ENCODE peak calls at places on chromosome 2, in five cellular contexts. C, E, G, V and D are unnamed samples.

GRCh38 chr2:168211664-168212163 is 35.7 kb downstream of the STK39 start:
- DNase-seq in C (no peak), E (no peak), G (no peak), V (no peak), D (no peak)

GRCh38 chr2:69138247-69138754 is 125.3 kb downstream of the ANTXR1 start:
- DNase-seq in C (no peak), E (no peak), G (no peak), V (no peak), D (no peak)

GRCh38 chr2:74843371-74844298 is 9.7 kb downstream of the HK2 start:
- DNase-seq in C (no peak), E (no peak), G (peak), V (peak), D (no peak)

GRCh38 chr2:11254100-11254536 is 90.3 kb downstream of the ROCK2 start:
- DNase-seq in C (no peak), E (no peak), G (no peak), V (peak), D (no peak)

GRCh38 chr2:195648780-195649179 is 8.2 kb upstream of the SLC39A10 start:
- DNase-seq in C (no peak), E (no peak), G (no peak), V (no peak), D (no peak)

GRCh38 chr2:140454717-140455116 is 1674.5 kb upstream of the NXPH2 start:
- DNase-seq in C (no peak), E (no peak), G (no peak), V (no peak), D (no peak)

GRCh38 chr2:95359501-95359930 is 43.0 kb upstream of the FAHD2A start:
- DNase-seq in C (no peak), E (no peak), G (no peak), V (no peak), D (no peak)

GRCh38 chr2:23386422-23387220 is 1.6 kb downstream of the KLHL29 start:
- DNase-seq in C (no peak), E (peak), G (no peak), V (no peak), D (no peak)

GRCh38 chr2:210654091-210654490 is 97.7 kb downstream of the CPS1 start:
- DNase-seq in C (no peak), E (no peak), G (no peak), V (no peak), D (no peak)

GRCh38 chr2:45168731-45169338 is 159.6 kb upstream of the SIX2 start:
- DNase-seq in C (no peak), E (peak), G (no peak), V (no peak), D (no peak)

GRCh38 chr2:208608436-208608835 is 201.8 kb downstream of the PTH2R start:
- DNase-seq in C (no peak), E (no peak), G (no peak), V (no peak), D (no peak)

GRCh38 chr2:42792583-42793313 is at the start of gene HAAO:
- DNase-seq in C (no peak), E (peak), G (no peak), V (peak), D (no peak)

GRCh38 chr2:142803158-142803557 is 74.3 kb upstream of the KYNU start:
- DNase-seq in C (no peak), E (no peak), G (no peak), V (no peak), D (no peak)

GRCh38 chr2:233053928-233054774 is 6.0 kb upstream of the INPP5D start:
- DNase-seq in C (peak), E (peak), G (no peak), V (peak), D (peak)

GRCh38 chr2:73700111-73700510 is 37.0 kb downstream of the TPRKB start:
- DNase-seq in C (no peak), E (no peak), G (no peak), V (no peak), D (no peak)

GRCh38 chr2:25258814-25259743 is 82.6 kb downstream of the DNMT3A start:
- DNase-seq in C (no peak), E (no peak), G (no peak), V (no peak), D (no peak)

GRCh38 chr2:232438951-232439757 is 16.8 kb upstream of the ALPI start:
- DNase-seq in C (no peak), E (peak), G (no peak), V (no peak), D (peak)

DNA sequence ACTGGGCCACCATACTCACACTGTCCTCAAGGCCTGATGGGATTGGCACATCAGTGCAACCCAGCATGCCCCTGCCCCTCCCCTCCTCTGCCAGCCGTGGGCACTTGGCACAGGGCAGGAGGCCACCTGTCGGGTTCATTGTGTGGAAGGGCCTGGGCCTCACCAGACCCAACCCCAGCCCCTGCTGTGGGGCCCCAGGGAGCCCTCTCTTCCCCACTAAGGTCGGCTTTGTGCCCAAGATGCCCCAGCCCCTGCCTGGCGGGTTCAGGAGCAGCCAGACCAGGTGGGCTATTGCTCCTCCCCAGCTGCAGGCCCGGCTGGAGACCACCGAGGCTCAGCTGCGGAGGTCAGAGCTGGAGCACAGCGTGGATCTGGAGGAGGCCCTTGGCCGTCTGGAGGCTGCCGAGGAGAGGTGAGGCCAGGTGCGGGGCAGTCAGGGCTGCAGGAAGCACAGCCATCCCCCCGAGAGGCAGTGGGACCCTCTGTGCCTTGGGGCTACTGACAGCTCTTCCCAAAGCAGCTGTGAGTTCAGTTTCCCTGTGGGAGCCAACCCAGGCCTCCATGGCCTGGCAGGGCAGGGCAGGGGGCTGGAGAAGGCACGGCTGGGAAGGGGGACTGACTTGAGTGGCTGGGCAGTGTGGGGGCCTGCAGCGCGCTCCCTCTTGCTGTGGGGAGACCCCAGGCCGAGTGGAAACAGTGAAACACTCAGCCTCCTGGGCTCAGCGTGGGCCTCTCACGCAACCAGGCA is 16.3 kb downstream of the CROCC2 start:
- DNase-seq in C (no peak), E (no peak), G (no peak), V (no peak), D (no peak)
- TF ChIP-seq ATF2 in C (no peak), E (no peak), G (no peak), V (no peak), D (no peak)

DNA sequence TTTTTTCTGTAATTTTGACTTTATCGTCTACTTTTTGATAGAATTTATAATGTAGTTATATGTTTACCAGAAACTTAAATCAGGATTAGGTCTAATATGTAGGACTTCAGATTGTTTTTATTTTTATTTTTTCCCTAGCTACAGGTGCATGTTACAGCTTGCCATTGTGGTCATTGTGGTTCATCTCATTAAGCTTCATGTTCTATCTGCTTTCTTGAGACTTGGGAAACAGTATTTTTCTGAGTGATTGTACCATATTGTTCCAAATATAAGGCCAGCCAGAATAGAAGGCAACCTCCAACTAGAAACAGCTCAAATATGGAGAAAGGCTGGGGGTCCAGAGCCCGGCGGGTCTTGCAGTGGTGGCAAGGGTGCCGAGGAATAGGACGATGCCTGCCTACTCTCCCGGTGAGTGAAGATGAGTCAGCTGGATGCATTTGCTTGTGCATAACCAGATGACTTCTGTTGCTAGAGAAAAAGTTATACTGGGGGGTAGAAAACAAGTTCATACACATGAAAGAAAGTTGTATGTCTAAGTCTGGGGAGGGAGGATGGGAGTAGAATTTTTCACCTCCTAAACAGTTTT is 188.4 kb downstream of the CCDC85A start:
- DNase-seq in C (no peak), E (no peak), G (no peak), V (no peak), D (no peak)
- TF ChIP-seq ATF2 in C (no peak), E (no peak), G (no peak), V (no peak), D (no peak)

GRCh38 chr2:205193121-205193520 is 489.2 kb upstream of the NRP2 start:
- DNase-seq in C (no peak), E (no peak), G (no peak), V (no peak), D (no peak)

GRCh38 chr2:205198130-205198505 is 484.2 kb upstream of the NRP2 start:
- DNase-seq in C (no peak), E (no peak), G (no peak), V (no peak), D (no peak)

GRCh38 chr2:205193829-205194228 is 488.5 kb upstream of the NRP2 start:
- DNase-seq in C (no peak), E (no peak), G (no peak), V (no peak), D (no peak)

GRCh38 chr2:205199451-205199850 is 482.9 kb upstream of the NRP2 start:
- DNase-seq in C (no peak), E (no peak), G (no peak), V (no peak), D (no peak)

DNA sequence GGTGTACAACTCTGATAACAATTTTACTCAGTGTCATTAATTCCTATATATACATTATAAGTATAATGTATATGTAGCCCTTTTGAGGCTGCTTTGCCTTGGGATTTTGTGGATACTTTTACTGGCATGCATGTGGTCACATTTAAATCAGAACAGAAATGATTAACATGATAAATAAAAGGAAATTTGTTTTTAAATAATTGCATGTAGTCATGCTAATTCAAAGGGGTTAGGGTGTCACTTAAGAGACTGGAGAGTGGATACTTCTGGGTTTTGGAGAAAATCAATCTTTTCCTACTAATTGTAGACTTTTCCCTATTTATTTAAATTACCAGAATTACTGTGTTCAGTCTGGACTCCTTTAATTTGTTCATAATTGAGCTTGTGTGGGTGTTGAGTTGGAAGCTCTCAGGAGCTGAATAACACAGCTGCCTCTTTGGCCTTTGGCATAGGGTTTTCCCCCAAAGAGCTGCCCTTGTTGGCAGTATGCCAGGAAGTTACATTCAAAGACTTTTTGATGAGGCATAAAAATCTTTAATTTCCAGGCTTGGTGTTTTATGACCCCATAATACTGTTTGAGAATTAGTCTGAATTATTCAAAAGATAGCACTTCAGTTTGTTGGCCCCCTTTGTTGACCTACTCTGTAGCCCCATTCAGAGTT is 484.7 kb upstream of the NRP2 start:
- DNase-seq in C (no peak), E (no peak), G (no peak), V (no peak), D (no peak)
- TF ChIP-seq ATF2 in C (no peak), E (no peak), G (no peak), V (no peak), D (no peak)

DNA sequence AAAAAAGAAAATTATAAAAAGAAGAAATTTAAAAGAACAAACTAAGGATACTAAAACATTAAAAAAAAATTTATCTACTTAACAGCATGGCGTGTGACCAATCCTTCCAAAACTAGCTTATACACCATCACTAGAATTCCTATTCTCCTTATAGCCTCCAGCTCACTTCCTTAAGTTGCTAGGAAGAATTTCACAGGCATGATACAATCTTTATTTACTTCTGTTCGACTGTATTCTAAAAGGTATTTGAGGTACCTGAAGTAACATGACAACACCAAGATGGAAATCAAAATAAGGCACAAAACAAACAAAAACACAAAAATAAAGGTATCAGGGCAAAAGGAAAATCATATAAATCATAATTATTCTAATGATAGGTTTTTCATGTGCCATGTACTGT is 360.7 kb downstream of the FIGN start:
- DNase-seq in C (no peak), E (no peak), G (no peak), V (no peak), D (no peak)
- TF ChIP-seq ATF2 in C (no peak), E (no peak), G (no peak), V (no peak), D (no peak)

DNA sequence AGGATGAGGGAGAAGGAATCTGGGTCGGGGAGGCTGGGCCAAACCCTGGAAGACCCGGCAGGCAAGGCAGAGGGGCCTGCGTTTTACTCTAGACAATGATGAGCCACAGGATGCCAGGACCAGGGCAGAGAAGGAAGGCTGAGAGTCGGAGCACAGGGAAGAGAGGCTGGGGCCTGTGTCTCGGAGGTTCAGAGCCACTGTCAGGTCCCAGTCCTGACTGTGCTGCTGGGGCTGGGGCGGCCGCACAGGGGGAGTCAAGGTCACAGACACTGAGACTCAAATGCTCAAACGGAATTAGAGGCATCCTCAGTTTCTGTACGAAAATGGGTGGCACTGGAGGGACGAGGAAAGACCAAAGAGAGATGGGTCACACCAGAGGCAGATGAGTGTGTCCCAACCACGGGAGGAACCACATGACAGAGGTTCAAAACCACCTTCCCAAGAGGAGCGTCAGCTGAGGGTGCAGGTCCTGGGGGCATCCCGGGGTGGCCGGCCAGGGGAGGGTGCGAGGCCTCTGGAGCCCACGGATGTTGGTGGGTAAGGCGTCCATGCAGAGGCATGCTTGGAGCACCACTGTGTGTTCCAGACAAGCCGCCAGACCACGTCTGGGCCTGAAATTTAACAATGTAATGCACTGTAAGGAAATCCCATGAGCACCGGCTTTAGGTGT is 14.7 kb downstream of the HDAC4 start:
- DNase-seq in C (no peak), E (no peak), G (no peak), V (no peak), D (no peak)
- TF ChIP-seq ATF2 in C (no peak), E (no peak), G (no peak), V (no peak), D (no peak)

GRCh38 chr2:219499555-219499954 is 864 bp downstream of the GMPPA start:
- DNase-seq in C (no peak), E (no peak), G (no peak), V (no peak), D (no peak)
- TF ChIP-seq ATF2 in C (no peak), E (no peak), G (no peak), V (no peak), D (no peak)